ENCODE peak calls at places on chromosome 3, in seven cellular contexts. W is HL-60, T is K562, C is breast epithelium, P is upper lobe of left lung, M is spleen, H is transverse colon. X is an unnamed sample.

GRCh38 chr3:51692980-51693395 is 13.9 kb upstream of the GRM2 start:
- DNase-seq in W (no peak), T (no peak), C (no peak), P (no peak), M (no peak), H (no peak), X (no peak)

GRCh38 chr3:107024481-107025153 is 352.6 kb upstream of the CCDC54 start:
- DNase-seq in W (no peak), T (no peak), C (no peak), P (no peak), M (no peak), H (no peak), X (peak; percentile 45)

GRCh38 chr3:58411851-58412830 is 21.5 kb downstream of the PDHB start:
- DNase-seq in W (no peak), T (no peak), C (no peak), P (no peak), M (no peak), H (no peak), X (no peak)

GRCh38 chr3:157082305-157082981 is 77.5 kb downstream of the CCNL1 start:
- DNase-seq in W (no peak), T (no peak), C (no peak), P (no peak), M (no peak), H (no peak), X (no peak)

GRCh38 chr3:134350266-134350665 is 24.0 kb downstream of the AMOTL2 start:
- DNase-seq in W (no peak), T (no peak), C (no peak), P (no peak), M (peak; percentile 2), H (no peak), X (no peak)

GRCh38 chr3:169666501-169667379 is 3.2 kb upstream of the MECOM start:
- DNase-seq in W (no peak), T (no peak), C (no peak), P (peak; percentile 78), M (no peak), H (no peak), X (no peak)

GRCh38 chr3:150755902-150756301 is 7.1 kb downstream of the SIAH2 start:
- DNase-seq in W (no peak), T (no peak), C (no peak), P (no peak), M (no peak), H (no peak), X (no peak)

GRCh38 chr3:126245811-126246727 is 65.7 kb upstream of the ALDH1L1 start:
- DNase-seq in W (no peak), T (peak; percentile 51), C (no peak), P (peak; percentile 81), M (peak; percentile 60), H (peak; percentile 45), X (no peak)

GRCh38 chr3:14452676-14453367 is 50.4 kb downstream of the SLC6A6 start:
- DNase-seq in W (no peak), T (no peak), C (peak; percentile 90), P (peak; percentile 82), M (peak; percentile 84), H (peak; percentile 89), X (no peak)

GRCh38 chr3:50003216-50003615 is 63.3 kb downstream of the RBM6 start:
- DNase-seq in W (no peak), T (no peak), C (no peak), P (no peak), M (no peak), H (no peak), X (no peak)

GRCh38 chr3:130345487-130346079 is at the start of gene COL6A5:
- DNase-seq in W (no peak), T (peak; percentile 80), C (no peak), P (peak; percentile 62), M (no peak), H (no peak), X (no peak)

GRCh38 chr3:146476094-146476740 is 6.9 kb upstream of the PLSCR2 start:
- DNase-seq in W (no peak), T (no peak), C (no peak), P (no peak), M (no peak), H (no peak), X (no peak)

GRCh38 chr3:140573011-140573410 is 104.9 kb upstream of the TRIM42 start:
- DNase-seq in W (no peak), T (no peak), C (no peak), P (no peak), M (no peak), H (no peak), X (no peak)

GRCh38 chr3:53103566-53104296 is 26.5 kb downstream of the RFT1 start:
- DNase-seq in W (no peak), T (no peak), C (no peak), P (no peak), M (no peak), H (no peak), X (no peak)

GRCh38 chr3:130968231-130968630 is 58.4 kb downstream of the ASTE1 start:
- DNase-seq in W (no peak), T (no peak), C (no peak), P (no peak), M (no peak), H (no peak), X (no peak)

GRCh38 chr3:149151843-149152242 is 22.4 kb downstream of the HPS3 start:
- DNase-seq in W (no peak), T (peak; percentile 85), C (no peak), P (no peak), M (no peak), H (no peak), X (no peak)

GRCh38 chr3:197953325-197953724 is 3.3 kb downstream of the RPL35A start:
- DNase-seq in W (no peak), T (peak; percentile 25), C (no peak), P (no peak), M (no peak), H (no peak), X (no peak)

GRCh38 chr3:170428095-170428494 is 9.4 kb downstream of the CLDN11 start:
- DNase-seq in W (no peak), T (no peak), C (no peak), P (no peak), M (no peak), H (no peak), X (no peak)

GRCh38 chr3:10284496-10284895 is 8.3 kb downstream of the GHRL start:
- DNase-seq in W (no peak), T (no peak), C (no peak), P (no peak), M (no peak), H (no peak), X (no peak)

GRCh38 chr3:10285307-10285706 is 7.4 kb downstream of the GHRL start:
- DNase-seq in W (no peak), T (no peak), C (no peak), P (no peak), M (no peak), H (no peak), X (no peak)

GRCh38 chr3:10285742-10286524 is 6.8 kb downstream of the GHRL start:
- DNase-seq in W (no peak), T (no peak), C (no peak), P (no peak), M (no peak), H (no peak), X (no peak)

GRCh38 chr3:10281951-10282350 is 10.8 kb downstream of the GHRL start:
- DNase-seq in W (no peak), T (no peak), C (no peak), P (no peak), M (no peak), H (no peak), X (no peak)

DNA sequence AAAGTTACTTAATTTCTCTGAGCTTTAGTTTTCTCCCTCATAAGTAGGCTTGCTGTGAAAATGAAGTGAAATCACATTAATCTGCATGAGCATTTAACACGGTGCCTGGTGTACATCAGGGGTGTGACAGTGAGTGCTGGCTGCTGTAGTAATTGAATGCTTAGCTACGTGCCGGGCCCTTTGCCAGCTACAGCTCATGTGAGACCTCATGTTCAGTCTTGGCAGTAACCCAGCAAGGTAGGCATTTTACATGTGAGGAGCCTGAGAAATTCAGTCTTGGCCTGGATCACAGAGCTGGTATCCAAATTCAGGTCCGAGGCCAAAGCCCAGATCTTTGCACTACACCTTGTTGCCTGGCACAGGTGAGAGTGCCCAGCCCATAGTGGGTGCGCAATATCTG is 9.1 kb downstream of the GHRL start:
- DNase-seq in W (no peak), T (no peak), C (peak; percentile 59), P (no peak), M (no peak), H (no peak), X (no peak)
- H3K27ac ChIP-seq in W (no peak overlapping the region), T (no peak overlapping the region), C (no peak overlapping the region), P (no peak overlapping the region), M (no peak overlapping the region), H (no peak overlapping the region), X (no peak overlapping the region)

DNA sequence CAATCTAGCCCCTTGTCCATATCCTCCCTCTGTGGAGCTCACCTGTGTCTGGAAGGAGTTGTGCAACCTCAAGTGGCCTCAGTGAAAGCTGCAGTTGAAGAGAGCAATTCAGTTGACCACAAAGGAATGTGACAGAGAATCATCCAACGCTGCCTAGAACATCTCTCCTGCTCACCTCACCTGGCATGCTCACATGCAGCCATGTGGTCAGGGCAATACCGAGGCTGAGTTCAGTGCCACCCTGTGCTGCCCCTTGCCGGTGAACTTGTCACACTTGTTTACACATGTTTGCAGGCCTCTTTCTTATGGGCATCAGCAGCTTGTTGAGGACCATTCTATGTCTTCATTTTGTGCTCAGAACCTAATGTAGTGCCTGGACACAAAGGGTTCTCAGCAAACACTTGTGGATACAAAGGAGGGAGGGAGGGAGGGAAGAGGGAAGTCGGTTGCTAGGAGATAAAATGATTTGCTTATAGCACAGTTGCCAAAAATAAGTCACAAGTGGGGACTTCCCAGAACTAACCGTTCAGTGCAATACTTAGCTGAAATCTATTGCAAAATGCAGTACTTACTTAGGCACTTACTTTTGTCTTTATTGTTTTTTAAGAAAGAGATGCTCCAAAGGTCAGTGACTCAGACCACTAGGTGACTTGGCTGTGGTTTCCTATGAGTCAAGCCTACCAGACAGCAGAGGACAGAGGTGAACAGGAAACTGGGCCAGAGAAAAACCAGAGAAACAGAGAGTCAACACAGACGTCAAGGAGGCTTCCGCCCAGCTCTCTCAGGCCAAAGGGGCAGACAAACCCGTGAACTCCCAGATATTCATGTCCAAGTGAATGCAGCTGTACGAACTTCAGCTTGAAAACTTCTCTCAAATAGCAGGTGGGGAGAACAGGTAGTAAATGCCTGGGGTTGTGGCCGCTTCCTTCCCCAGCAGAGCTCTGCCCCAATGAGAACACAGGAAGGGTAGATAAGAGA is 227.8 kb upstream of the CTNNB1 start:
- DNase-seq in W (peak; percentile 86), T (peak; percentile 22), C (peak; percentile 75), P (no peak), M (peak; percentile 79), H (peak; percentile 73), X (no peak)
- TF ChIP-seq POLR2AphosphoS5 in W (no peak), T (no peak), C (peak; percentile 64), P (peak; percentile 88), M (no peak), H (peak; percentile 81), X (no peak)

GRCh38 chr3:171966533-171967136 is 72.7 kb upstream of the FNDC3B start:
- DNase-seq in W (no peak), T (no peak), C (no peak), P (no peak), M (no peak), H (no peak), X (no peak)
- H3K27ac ChIP-seq in W (peak overlapping the region; percentile 68), T (peak overlapping the region; percentile 85), C (peak overlapping the region; percentile 64), P (peak overlapping the region; percentile 57), M (peak overlapping the region; percentile 82), H (peak overlapping the region; percentile 5), X (no peak overlapping the region)

DNA sequence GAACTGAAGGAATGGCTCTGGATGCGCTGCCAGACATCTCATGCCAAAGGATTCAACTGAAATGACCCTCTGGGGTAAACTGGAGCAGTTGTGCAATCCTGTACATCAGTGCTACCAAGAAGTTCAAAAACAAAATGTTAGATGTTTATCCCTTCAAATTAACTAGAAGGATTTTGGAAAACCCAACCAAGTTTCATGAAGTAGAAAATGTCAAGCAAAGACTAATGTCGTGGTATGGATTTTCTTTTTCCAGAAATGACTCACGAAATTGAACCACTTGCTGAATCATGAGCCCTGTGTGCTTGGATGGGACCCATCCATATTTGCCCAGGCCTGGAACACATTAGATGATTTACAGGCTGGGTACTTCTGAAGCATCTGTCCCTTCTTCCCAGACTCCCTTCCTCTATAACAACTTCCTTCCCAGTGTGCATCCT is 101.6 kb downstream of the LRTM1 start:
- DNase-seq in W (no peak), T (no peak), C (no peak), P (no peak), M (no peak), H (no peak), X (no peak)
- TF ChIP-seq POLR2AphosphoS5 in W (no peak), T (no peak), C (no peak), P (no peak), M (no peak), H (no peak), X (no peak)

X was measured in SK-N-MC.